ENCODE peak calls at places on chromosome 14, in four cellular contexts. D is cardiac fibroblast, J is foreskin fibroblast, Y is GM12864. F is an unnamed sample.

GRCh38 chr14:55864890-55865655 is 253.1 kb upstream of the PELI2 start:
- DNase-seq in D (no peak), J (no peak), Y (no peak), F (no peak)

GRCh38 chr14:68589447-68590232 is 203.2 kb downstream of the ZFP36L1 start:
- DNase-seq in D (peak), J (peak), Y (no peak), F (peak)

GRCh38 chr14:50008562-50009355 is 107.6 kb downstream of the VCPKMT start:
- DNase-seq in D (peak), J (peak), Y (no peak), F (no peak)

GRCh38 chr14:43937001-43937400 is 570.1 kb downstream of the FSCB start:
- DNase-seq in D (no peak), J (no peak), Y (no peak), F (no peak)

GRCh38 chr14:95097385-95097784 is 59.9 kb downstream of the DICER1 start:
- DNase-seq in D (peak), J (no peak), Y (no peak), F (no peak)

GRCh38 chr14:94041551-94042346 is 15.6 kb downstream of the OTUB2 start:
- DNase-seq in D (peak), J (peak), Y (no peak), F (no peak)

GRCh38 chr14:89368490-89369477 is 48.2 kb downstream of the FOXN3 start:
- DNase-seq in D (no peak), J (peak), Y (no peak), F (no peak)

GRCh38 chr14:55762595-55763232 is 182.7 kb downstream of the KTN1 start:
- DNase-seq in D (no peak), J (no peak), Y (no peak), F (no peak)

GRCh38 chr14:78143489-78144145 is 26.6 kb upstream of the NRXN3 start:
- DNase-seq in D (peak), J (no peak), Y (no peak), F (no peak)

GRCh38 chr14:26394114-26394855 is 203.5 kb downstream of the NOVA1 start:
- DNase-seq in D (peak), J (peak), Y (no peak), F (no peak)

GRCh38 chr14:100787659-100788058 is 38.3 kb upstream of the MEG3 start:
- DNase-seq in D (no peak), J (no peak), Y (no peak), F (no peak)

GRCh38 chr14:32109676-32110075 is 32.6 kb downstream of the ARHGAP5 start:
- DNase-seq in D (peak), J (peak), Y (no peak), F (peak)

GRCh38 chr14:64841772-64842490 is 37.8 kb downstream of the SPTB start:
- DNase-seq in D (no peak), J (no peak), Y (no peak), F (no peak)

GRCh38 chr14:38505221-38506095 is 249.6 kb upstream of the CLEC14A start:
- DNase-seq in D (no peak), J (peak), Y (no peak), F (no peak)

GRCh38 chr14:106844608-106845285 is 1318.4 kb downstream of the TMEM121 start:
- DNase-seq in D (peak), J (no peak), Y (no peak), F (no peak)

GRCh38 chr14:46574976-46575375 is 76.6 kb downstream of the RPL10L start:
- DNase-seq in D (no peak), J (no peak), Y (no peak), F (no peak)

GRCh38 chr14:79831198-79831890 is 380.0 kb downstream of the DIO2 start:
- DNase-seq in D (peak), J (peak), Y (no peak), F (peak)

GRCh38 chr14:30751646-30752416 is 122.5 kb upstream of the COCH start:
- DNase-seq in D (no peak), J (no peak), Y (no peak), F (no peak)

GRCh38 chr14:76867536-76868452 is 41.6 kb downstream of the LRRC74A start:
- DNase-seq in D (no peak), J (no peak), Y (no peak), F (no peak)

GRCh38 chr14:92984082-92984788 is 61.3 kb downstream of the CHGA start:
- DNase-seq in D (no peak), J (no peak), Y (no peak), F (no peak)

GRCh38 chr14:105497671-105498429 is 6.8 kb downstream of the TEDC1 start:
- DNase-seq in D (no peak), J (no peak), Y (no peak), F (no peak)

GRCh38 chr14:104428860-104429259 is 150.7 kb upstream of the C14orf180 start:
- DNase-seq in D (no peak), J (no peak), Y (no peak), F (no peak)

GRCh38 chr14:58455593-58456265 is 28.2 kb downstream of the KIAA0586 start:
- DNase-seq in D (peak), J (peak), Y (no peak), F (no peak)

GRCh38 chr14:71290301-71290700 is 383.0 kb downstream of the PCNX1 start:
- DNase-seq in D (no peak), J (no peak), Y (no peak), F (no peak)

GRCh38 chr14:89669209-89669608 is 252.2 kb upstream of the FOXN3 start:
- DNase-seq in D (no peak), J (no peak), Y (no peak), F (no peak)

GRCh38 chr14:32588448-32589320 is 259.6 kb downstream of the AKAP6 start:
- DNase-seq in D (peak), J (peak), Y (peak), F (no peak)

GRCh38 chr14:70816525-70816924 is 7.2 kb upstream of the MAP3K9 start:
- DNase-seq in D (no peak), J (no peak), Y (no peak), F (no peak)

GRCh38 chr14:61122862-61123261 is 141.8 kb downstream of the SLC38A6 start:
- DNase-seq in D (no peak), J (no peak), Y (no peak), F (no peak)

GRCh38 chr14:67837011-67837624 is 17.5 kb downstream of the RAD51B start:
- DNase-seq in D (peak), J (peak), Y (peak), F (peak)

GRCh38 chr14:24664366-24664765 is 30.4 kb upstream of the GZMB start:
- DNase-seq in D (no peak), J (no peak), Y (no peak), F (no peak)

GRCh38 chr14:106694638-106695393 is 1168.4 kb downstream of the TMEM121 start:
- DNase-seq in D (no peak), J (no peak), Y (peak), F (no peak)

GRCh38 chr14:36227802-36228201 is 51.3 kb upstream of the PTCSC3 start:
- DNase-seq in D (peak), J (no peak), Y (no peak), F (no peak)

GRCh38 chr14:52068741-52069616 is at the start of gene NID2:
- DNase-seq in D (peak), J (peak), Y (no peak), F (peak)

GRCh38 chr14:20682435-20683124 is 1.8 kb upstream of the RNASE4 start:
- DNase-seq in D (peak), J (peak), Y (peak), F (peak)

GRCh38 chr14:80634106-80634758 is 307.3 kb downstream of the CEP128 start:
- DNase-seq in D (peak), J (peak), Y (no peak), F (no peak)

GRCh38 chr14:96055065-96055752 is 16.0 kb downstream of the C14orf132 start:
- DNase-seq in D (peak), J (peak), Y (no peak), F (no peak)

GRCh38 chr14:31038521-31039166 is 12.5 kb upstream of the STRN3 start:
- DNase-seq in D (peak), J (peak), Y (no peak), F (no peak)

GRCh38 chr14:44778562-44778961 is 183.2 kb downstream of the KLHL28 start:
- DNase-seq in D (peak), J (peak), Y (no peak), F (no peak)

GRCh38 chr14:68363841-68364711 is 428.8 kb downstream of the ZFP36L1 start:
- DNase-seq in D (peak), J (no peak), Y (no peak), F (no peak)

GRCh38 chr14:75252254-75252837 is 26.3 kb upstream of the FOS start:
- DNase-seq in D (no peak), J (no peak), Y (no peak), F (no peak)

GRCh38 chr14:75249251-75249957 is 29.2 kb upstream of the FOS start:
- DNase-seq in D (no peak), J (no peak), Y (peak), F (no peak)

GRCh38 chr14:75247939-75248338 is 30.7 kb upstream of the FOS start:
- DNase-seq in D (no peak), J (no peak), Y (no peak), F (no peak)

GRCh38 chr14:75250800-75251199 is 27.8 kb upstream of the FOS start:
- DNase-seq in D (no peak), J (no peak), Y (no peak), F (no peak)

DNA sequence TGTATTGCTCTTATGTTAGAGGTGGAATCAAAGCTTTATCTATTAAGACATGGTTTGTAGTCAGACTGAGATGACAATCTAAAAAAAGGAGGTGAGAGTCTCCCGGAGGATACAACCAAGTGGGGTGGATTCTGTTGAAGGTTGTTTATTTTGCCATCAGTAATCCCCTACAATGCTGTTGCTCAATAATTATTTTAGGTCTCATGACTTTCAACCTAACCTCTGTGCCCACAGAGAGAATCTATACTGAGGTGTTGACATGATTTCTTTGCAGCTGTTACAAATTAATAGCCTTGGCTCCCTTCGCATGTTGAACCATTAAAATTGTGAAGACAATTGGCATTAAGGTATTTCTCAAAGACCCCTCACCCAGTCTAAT is 28.7 kb upstream of the FOS start:
- DNase-seq in D (no peak), J (no peak), Y (no peak), F (no peak)
- H3K4me3 ChIP-seq in D (no peak), J (no peak), Y (no peak), F (no peak)

DNA sequence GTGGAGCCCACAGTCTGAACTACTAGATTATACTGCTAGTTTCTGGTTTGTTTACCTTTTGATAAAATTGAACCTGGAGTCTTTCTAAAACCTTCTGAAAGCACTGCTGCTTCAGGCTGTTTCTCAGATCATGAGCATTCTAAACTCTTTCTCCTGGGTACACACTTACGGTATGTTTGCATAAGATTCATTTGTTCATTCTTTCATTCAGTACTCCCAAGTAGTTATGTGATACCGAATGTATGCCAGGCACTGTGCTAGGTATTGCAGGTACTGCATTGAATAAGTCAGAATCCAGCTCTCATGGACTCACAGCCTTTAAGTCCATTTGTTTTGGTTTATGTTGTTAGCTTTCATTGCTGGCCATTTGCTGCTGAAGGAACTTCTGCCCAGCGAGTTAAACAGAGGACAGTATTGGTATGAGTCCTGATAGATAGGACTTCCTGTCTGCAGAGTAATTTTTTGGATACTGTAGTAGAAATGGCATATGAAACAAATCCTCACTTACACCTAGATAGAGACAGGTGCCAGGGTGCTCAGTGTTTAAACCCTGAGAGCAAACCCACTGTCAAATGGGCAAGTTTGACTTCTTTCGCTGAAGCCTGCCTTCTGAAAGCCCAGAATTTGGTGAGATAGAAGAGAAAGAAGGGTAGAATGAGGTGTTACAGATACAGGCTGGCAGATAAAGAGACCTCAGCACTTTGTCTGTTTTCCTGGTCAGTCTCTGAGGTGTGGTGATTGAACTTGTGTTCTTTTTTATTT is 2.1 kb downstream of the SUSD6 start:
- DNase-seq in D (no peak), J (no peak), Y (no peak), F (no peak)
- TF ChIP-seq CTCF in D (no peak), J (no peak), Y (no peak), F (no peak)

GRCh38 chr14:99525699-99526080 is 44.5 kb downstream of the CCNK start:
- DNase-seq in D (no peak), J (no peak), Y (no peak), F (no peak)

GRCh38 chr14:99524804-99525698 is 43.8 kb downstream of the CCNK start:
- DNase-seq in D (peak), J (peak), Y (no peak), F (no peak)

GRCh38 chr14:99523661-99524050 is 42.4 kb downstream of the CCNK start:
- DNase-seq in D (no peak), J (no peak), Y (no peak), F (no peak)

GRCh38 chr14:99522934-99523660 is 41.9 kb downstream of the CCNK start:
- DNase-seq in D (no peak), J (peak), Y (no peak), F (no peak)

DNA sequence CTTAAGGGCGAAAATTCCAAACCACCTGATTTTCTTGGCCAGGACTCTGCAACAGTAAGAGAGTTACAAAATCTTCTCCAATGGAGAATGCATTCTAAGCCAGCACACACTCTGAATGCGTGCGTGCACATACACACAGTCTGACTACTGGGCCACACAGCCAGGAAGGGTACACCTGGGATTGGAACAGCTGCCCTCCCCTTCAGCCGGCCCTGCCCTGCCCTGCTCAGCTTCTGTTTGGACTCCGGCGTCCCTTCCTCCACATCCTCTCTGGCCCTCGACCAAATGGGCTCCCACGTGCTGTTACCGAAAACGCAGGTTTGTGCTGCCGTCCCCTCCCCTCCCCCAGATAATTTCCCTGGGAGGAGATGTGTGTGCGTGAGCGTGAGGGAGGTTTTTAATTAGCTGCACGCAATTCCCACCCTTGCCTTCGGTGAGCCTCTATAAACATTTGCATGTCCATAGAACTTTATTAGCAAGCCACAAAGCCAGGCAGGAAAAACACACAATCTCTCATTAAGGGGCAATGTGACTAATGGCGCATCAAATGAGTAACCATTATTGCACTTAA is 43.0 kb downstream of the CCNK start:
- DNase-seq in D (no peak), J (no peak), Y (no peak), F (no peak)
- H3K4me3 ChIP-seq in D (no peak), J (no peak), Y (no peak), F (no peak)

GRCh38 chr14:98937021-98937420 is 335.0 kb downstream of the BCL11B start:
- DNase-seq in D (no peak), J (no peak), Y (no peak), F (no peak)

GRCh38 chr14:98940693-98941437 is 331.1 kb downstream of the BCL11B start:
- DNase-seq in D (no peak), J (no peak), Y (no peak), F (no peak)

GRCh38 chr14:98935921-98936320 is 336.1 kb downstream of the BCL11B start:
- DNase-seq in D (no peak), J (no peak), Y (no peak), F (no peak)

GRCh38 chr14:98941481-98941880 is 330.5 kb downstream of the BCL11B start:
- DNase-seq in D (no peak), J (no peak), Y (no peak), F (no peak)

GRCh38 chr14:98937712-98938505 is 334.1 kb downstream of the BCL11B start:
- DNase-seq in D (no peak), J (no peak), Y (no peak), F (no peak)
- TF ChIP-seq CTCF in D (no peak), J (no peak), Y (no peak), F (no peak)

GRCh38 chr14:102581193-102581592 is 11.3 kb upstream of the RCOR1 start:
- DNase-seq in D (no peak), J (no peak), Y (no peak), F (no peak)
- H3K4me3 ChIP-seq in D (no peak), J (no peak), Y (no peak), F (no peak)

GRCh38 chr14:48615618-48616017 is 940.2 kb upstream of the MDGA2 start:
- DNase-seq in D (no peak), J (no peak), Y (no peak), F (no peak)
- TF ChIP-seq CTCF in D (no peak), J (no peak), Y (no peak), F (no peak)

GRCh38 chr14:74568896-74569295 is 43.1 kb downstream of the LTBP2 start:
- DNase-seq in D (peak), J (no peak), Y (no peak), F (no peak)

GRCh38 chr14:74567219-74567618 is 44.8 kb downstream of the LTBP2 start:
- DNase-seq in D (no peak), J (no peak), Y (no peak), F (no peak)

GRCh38 chr14:74567646-74568379 is 44.2 kb downstream of the LTBP2 start:
- DNase-seq in D (no peak), J (no peak), Y (no peak), F (no peak)

GRCh38 chr14:74569387-74569786 is 42.6 kb downstream of the LTBP2 start:
- DNase-seq in D (no peak), J (no peak), Y (no peak), F (no peak)

GRCh38 chr14:74568380-74568649 is 43.7 kb downstream of the LTBP2 start:
- DNase-seq in D (no peak), J (no peak), Y (no peak), F (no peak)
- H3K4me3 ChIP-seq in D (no peak), J (no peak), Y (no peak), F (no peak)

GRCh38 chr14:91270619-91271018 is 26.1 kb upstream of the GPR68 start:
- DNase-seq in D (no peak), J (no peak), Y (no peak), F (no peak)
- TF ChIP-seq CTCF in D (no peak), J (no peak), Y (no peak), F (no peak)

DNA sequence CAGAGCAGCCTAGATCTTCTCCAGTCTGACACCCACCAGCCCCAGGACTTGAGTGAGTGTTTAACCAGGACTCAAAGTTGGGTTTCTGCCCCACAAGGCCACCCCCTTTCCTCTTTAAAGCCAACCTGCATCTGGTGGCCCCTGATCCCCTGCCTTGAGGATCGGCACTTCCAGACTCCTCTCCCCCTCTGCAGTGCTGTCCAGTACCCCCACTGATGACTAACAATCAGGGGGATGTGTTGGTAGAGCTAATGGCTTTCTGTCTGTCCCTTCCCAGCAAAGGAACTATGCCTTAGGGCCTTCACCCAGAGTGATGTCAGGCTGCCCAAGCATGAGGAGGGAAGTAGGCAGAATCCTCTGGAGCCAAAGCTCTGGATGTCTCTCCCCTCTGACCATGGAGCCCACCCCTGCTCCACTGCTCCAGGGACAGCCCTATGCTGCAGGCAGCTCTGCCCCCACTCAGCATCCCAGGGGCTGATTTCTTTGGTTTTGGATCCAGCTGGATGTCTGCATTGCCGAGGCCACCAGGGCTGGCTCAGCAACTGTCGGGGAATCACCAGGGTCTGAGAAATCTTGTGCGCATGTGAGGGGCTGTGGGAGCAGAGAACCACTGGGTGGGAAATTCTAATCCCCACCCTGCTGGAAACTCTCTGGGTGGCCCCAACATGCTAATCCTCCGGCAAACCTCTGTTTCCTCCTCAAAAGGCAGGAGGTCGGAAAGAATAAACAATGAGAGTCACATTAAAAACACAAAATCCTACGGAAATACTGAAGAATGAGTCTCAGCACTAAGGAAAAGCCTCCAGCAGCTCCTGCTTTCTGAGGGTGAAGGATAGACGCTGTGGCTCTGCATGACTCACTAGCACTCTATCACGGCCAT is 42.9 kb downstream of the DAD1 start:
- DNase-seq in D (peak), J (peak), Y (no peak), F (peak)
- H3K4me3 ChIP-seq in D (no peak), J (no peak), Y (no peak), F (no peak)